ENCODE peak calls at places on chromosomes 11 and 22, in eight cellular contexts. U is GM23248, F is HCT116, Z is HepG2, G is mesenchymal stem cell, D is neural progenitor cell, E is neuronal stem cell, P is H1. X is an unnamed sample.
A peak's percentile ranks its signal among the peaks of the same experiment; 100 is the strongest.

GRCh38 chr11:230431-230830 is 5.7 kb downstream of the SIRT3 start:
- DNase-seq in U (no peak), F (no peak), Z (no peak), G (no peak), D (no peak), E (no peak), P (no peak), X (no peak)

GRCh38 chr11:42237701-42238235 is 778.3 kb upstream of the LRRC4C start:
- DNase-seq in U (peak; percentile 16), F (no peak), Z (no peak), G (no peak), D (no peak), E (no peak), P (no peak), X (no peak)

GRCh38 chr22:49747705-49748104 is 80.0 kb downstream of the BRD1 start:
- DNase-seq in U (no peak), F (no peak), Z (no peak), G (no peak), D (peak; percentile 55), E (no peak), P (no peak), X (no peak)

GRCh38 chr11:66586136-66586535 is 6.7 kb downstream of the CCDC87 start:
- DNase-seq in U (no peak), F (no peak), Z (peak; percentile 39), G (no peak), D (no peak), E (no peak), P (no peak), X (no peak)

GRCh38 chr11:47393163-47394049 is 15.0 kb upstream of the SLC39A13 start:
- DNase-seq in U (peak; percentile 89), F (no peak), Z (no peak), G (peak; percentile 82), D (peak; percentile 0), E (no peak), P (no peak), X (peak; percentile 46)

GRCh38 chr11:83157755-83158473 is 983 bp downstream of the PCF11 start:
- DNase-seq in U (peak; percentile 82), F (no peak), Z (peak; percentile 39), G (peak; percentile 68), D (peak; percentile 62), E (peak; percentile 35), P (peak; percentile 61), X (peak; percentile 79)

GRCh38 chr11:33324211-33324985 is 67.2 kb downstream of the HIPK3 start:
- DNase-seq in U (no peak), F (no peak), Z (no peak), G (no peak), D (no peak), E (no peak), P (no peak), X (no peak)

GRCh38 chr11:104476454-104476853 is 312.5 kb upstream of the PDGFD start:
- DNase-seq in U (no peak), F (no peak), Z (no peak), G (no peak), D (no peak), E (no peak), P (no peak), X (no peak)

GRCh38 chr22:19615001-19615461 is 90.8 kb upstream of the CLDN5 start:
- DNase-seq in U (no peak), F (no peak), Z (no peak), G (no peak), D (no peak), E (no peak), P (no peak), X (no peak)

GRCh38 chr22:42073568-42074152 is 388 bp upstream of the PHETA2 start:
- DNase-seq in U (no peak), F (no peak), Z (no peak), G (no peak), D (no peak), E (no peak), P (no peak), X (no peak)

GRCh38 chr22:35426801-35427140 is 26.8 kb downstream of the MCM5 start:
- DNase-seq in U (no peak), F (no peak), Z (no peak), G (no peak), D (no peak), E (peak; percentile 32), P (no peak), X (no peak)

GRCh38 chr11:86688398-86689179 is 16.2 kb upstream of the ME3 start:
- DNase-seq in U (peak; percentile 91), F (no peak), Z (no peak), G (peak; percentile 97), D (no peak), E (no peak), P (no peak), X (peak; percentile 72)

GRCh38 chr11:100851129-100851528 is 164.0 kb downstream of the ARHGAP42 start:
- DNase-seq in U (peak; percentile 53), F (peak; percentile 41), Z (no peak), G (no peak), D (no peak), E (no peak), P (no peak), X (peak; percentile 45)

GRCh38 chr11:118002541-118003019 is 16.4 kb downstream of the IL10RA start:
- DNase-seq in U (no peak), F (no peak), Z (no peak), G (peak; percentile 87), D (peak; percentile 86), E (peak; percentile 31), P (no peak), X (no peak)

GRCh38 chr22:42353883-42354727 is 78.1 kb downstream of the NFAM1 start:
- DNase-seq in U (peak; percentile 68), F (no peak), Z (no peak), G (no peak), D (peak; percentile 79), E (no peak), P (no peak), X (no peak)

GRCh38 chr22:32646476-32646875 is 155.0 kb upstream of the TIMP3 start:
- DNase-seq in U (no peak), F (no peak), Z (no peak), G (no peak), D (no peak), E (no peak), P (no peak), X (no peak)

GRCh38 chr11:64638017-64638664 is 47.1 kb downstream of the SLC22A12 start:
- DNase-seq in U (peak; percentile 18), F (no peak), Z (no peak), G (no peak), D (peak; percentile 70), E (no peak), P (peak; percentile 75), X (no peak)

GRCh38 chr11:64639885-64640284 is 48.9 kb downstream of the SLC22A12 start:
- DNase-seq in U (no peak), F (no peak), Z (no peak), G (no peak), D (no peak), E (no peak), P (no peak), X (no peak)

GRCh38 chr11:64633555-64634159 is 42.6 kb downstream of the SLC22A12 start:
- DNase-seq in U (no peak), F (no peak), Z (no peak), G (no peak), D (no peak), E (no peak), P (no peak), X (no peak)

GRCh38 chr11:64638829-64639228 is 47.8 kb downstream of the SLC22A12 start:
- DNase-seq in U (no peak), F (no peak), Z (no peak), G (no peak), D (no peak), E (no peak), P (no peak), X (no peak)

DNA sequence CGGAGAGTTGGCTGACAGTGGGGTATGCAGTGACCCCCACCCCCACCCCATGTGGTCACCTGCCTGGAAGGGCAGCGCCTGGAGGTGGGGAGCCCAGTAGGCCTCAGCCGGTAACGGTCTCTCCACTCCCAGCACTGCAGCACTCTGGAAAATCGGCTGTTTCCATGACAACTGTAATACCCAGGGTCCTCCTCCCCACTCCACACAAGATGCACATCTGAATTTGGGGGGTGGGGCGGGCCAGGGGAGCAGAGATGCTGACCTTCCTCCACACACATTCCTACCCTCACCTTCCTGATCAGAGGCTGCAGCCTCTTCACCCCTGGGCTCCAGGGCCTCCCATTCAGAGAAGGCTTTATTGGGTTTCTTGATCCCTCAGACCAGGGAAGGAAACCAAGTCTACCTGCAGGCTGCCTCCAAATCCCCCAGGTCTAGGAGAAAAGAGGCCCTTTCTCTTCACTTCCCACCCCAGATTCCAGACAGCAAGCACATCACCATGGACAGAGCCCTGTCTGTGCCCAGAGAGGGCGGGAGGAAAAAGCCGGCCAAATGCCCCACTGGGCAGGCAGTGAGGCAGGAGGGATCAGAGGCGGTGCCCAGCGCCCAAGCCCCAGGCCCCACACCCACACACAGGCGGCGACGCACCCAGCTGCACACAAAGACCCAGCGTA is 46.5 kb downstream of the SLC22A12 start:
- DNase-seq in U (peak; percentile 36), F (no peak), Z (no peak), G (no peak), D (peak; percentile 26), E (no peak), P (no peak), X (peak; percentile 12)
- H3K27me3 ChIP-seq in U (peaks cover 45% of the 10 kb centered on the region), F (peaks cover 18% of the 10 kb centered on the region), Z (peaks cover 9% of the 10 kb centered on the region), G (peaks cover 73% of the 10 kb centered on the region), D (peaks cover 47% of the 10 kb centered on the region), E (peaks cover 6% of the 10 kb centered on the region), P (peaks cover 41% of the 10 kb centered on the region), X (peaks cover 32% of the 10 kb centered on the region)

DNA sequence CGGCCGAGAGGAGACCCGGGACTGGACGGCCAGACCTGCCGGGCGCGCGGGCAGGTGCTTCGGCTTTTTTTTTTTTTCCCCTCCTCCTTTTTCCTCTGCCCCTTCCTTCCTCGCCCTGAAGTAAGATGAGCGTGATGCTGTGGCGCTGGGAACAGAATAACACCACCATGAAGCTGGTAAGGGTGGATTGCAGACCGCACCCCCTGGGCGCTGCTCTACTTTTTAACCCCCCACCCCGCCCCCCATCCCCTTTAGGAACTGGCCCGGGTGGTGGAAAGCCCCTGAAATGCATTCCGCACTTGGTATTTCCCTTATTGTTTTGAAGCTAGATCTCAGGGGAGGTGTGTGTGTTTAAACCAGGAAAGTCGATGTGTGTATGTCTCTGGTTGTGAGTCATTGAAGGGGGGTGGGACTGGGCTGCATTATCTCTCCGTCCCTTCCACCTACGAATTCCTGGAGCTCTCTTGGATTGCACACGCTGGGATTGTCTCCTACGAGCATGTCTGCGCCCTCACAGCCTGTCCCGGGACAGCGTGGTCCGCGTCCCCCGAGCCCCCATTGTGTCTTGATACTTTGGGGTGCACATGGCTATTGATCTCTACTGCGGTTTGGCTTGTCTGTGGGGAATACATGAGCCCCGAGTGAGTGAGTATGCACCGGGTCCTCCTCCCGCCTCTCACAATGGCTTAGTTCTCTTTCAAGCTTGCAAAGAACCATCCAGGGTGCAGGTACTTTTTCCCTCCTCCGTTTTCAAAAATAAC is 64.9 kb downstream of the NAV2 start:
- DNase-seq in U (peak; percentile 62), F (no peak), Z (peak; percentile 13), G (peak; percentile 61), D (peak; percentile 40), E (no peak), P (no peak), X (peak; percentile 51)
- H3K9ac ChIP-seq in U (peak overlapping the region; percentile 62), F (no peak overlapping the region), Z (no peak overlapping the region), G (peak overlapping the region; percentile 37), D (no peak overlapping the region), E (peak overlapping the region; percentile 51), P (peak overlapping the region; percentile 75), X (no peak overlapping the region)

GRCh38 chr11:57779275-57779674 is 17.7 kb downstream of the CTNND1 start:
- DNase-seq in U (peak; percentile 76), F (no peak), Z (peak; percentile 86), G (peak; percentile 63), D (peak; percentile 60), E (no peak), P (no peak), X (peak; percentile 83)
- H3K4me1 ChIP-seq in U (peaks cover 51% of the 10 kb centered on the region), F (peaks cover 98% of the 10 kb centered on the region), Z (peaks cover 99% of the 10 kb centered on the region), G (peaks cover 11% of the 10 kb centered on the region), D (peaks cover 73% of the 10 kb centered on the region), E (peaks cover 35% of the 10 kb centered on the region), P (peaks cover 39% of the 10 kb centered on the region), X (peaks cover 50% of the 10 kb centered on the region)

GRCh38 chr11:45603930-45604682 is 61.3 kb downstream of the CHST1 start:
- DNase-seq in U (no peak), F (no peak), Z (no peak), G (no peak), D (peak; percentile 62), E (peak; percentile 27), P (no peak), X (no peak)
- H3K27me3 ChIP-seq in U (peaks cover 3% of the 10 kb centered on the region), F (peaks cover 32% of the 10 kb centered on the region), Z (no peaks in the 10 kb centered on the region), G (peaks cover 79% of the 10 kb centered on the region), D (no peaks in the 10 kb centered on the region), E (no peaks in the 10 kb centered on the region), P (no peaks in the 10 kb centered on the region), X (peaks cover 84% of the 10 kb centered on the region)